ENCODE peak calls at places on chromosomes 5 and 9, in five cellular contexts. P, H, O, A and J are unnamed samples.

GRCh38 chr5:78675956-78676727 is 27.6 kb upstream of the LHFPL2 start:
- DNase-seq in P (no peak), H (no peak), O (no peak), A (no peak), J (no peak)

GRCh38 chr5:147892696-147893296 is 13.5 kb downstream of the C5orf46 start:
- DNase-seq in P (peak), H (no peak), O (no peak), A (no peak), J (no peak)

GRCh38 chr9:78857371-78858225 is 560.7 kb downstream of the PSAT1 start:
- DNase-seq in P (no peak), H (no peak), O (no peak), A (no peak), J (no peak)

GRCh38 chr9:107293555-107294085 is 10.5 kb downstream of the RAD23B start:
- DNase-seq in P (no peak), H (no peak), O (no peak), A (no peak), J (no peak)

GRCh38 chr5:68950111-68950510 is 143.7 kb upstream of the SLC30A5 start:
- DNase-seq in P (no peak), H (no peak), O (no peak), A (no peak), J (no peak)

GRCh38 chr9:96619109-96619435 is 571 bp downstream of the CDC14B start:
- DNase-seq in P (no peak), H (no peak), O (no peak), A (no peak), J (no peak)

GRCh38 chr9:113622600-113623400 is 159.3 kb downstream of the RGS3 start:
- DNase-seq in P (peak), H (no peak), O (peak), A (no peak), J (no peak)

GRCh38 chr5:60377826-60378225 is 322.1 kb downstream of the DEPDC1B start:
- DNase-seq in P (no peak), H (no peak), O (no peak), A (no peak), J (no peak)

GRCh38 chr9:115172105-115172504 is 54.1 kb upstream of the TNC start:
- DNase-seq in P (no peak), H (no peak), O (no peak), A (no peak), J (no peak)

GRCh38 chr5:1464096-1464446 is 18.8 kb upstream of the SLC6A3 start:
- DNase-seq in P (no peak), H (no peak), O (no peak), A (no peak), J (no peak)

GRCh38 chr5:123120197-123120596 is 31.2 kb downstream of the PRDM6 start:
- DNase-seq in P (no peak), H (no peak), O (no peak), A (no peak), J (no peak)

GRCh38 chr5:149730620-149731331 is 666 bp downstream of the PPARGC1B start:
- DNase-seq in P (peak), H (peak), O (peak), A (no peak), J (peak)

GRCh38 chr5:8851101-8851500 is 694.8 kb downstream of the SEMA5A start:
- DNase-seq in P (no peak), H (no peak), O (no peak), A (no peak), J (no peak)

GRCh38 chr9:84141762-84142370 is 161.3 kb downstream of the RMI1 start:
- DNase-seq in P (no peak), H (no peak), O (no peak), A (no peak), J (no peak)